ENCODE peak calls at places on chromosome X, in seven cellular contexts. D is GM23338, I is HCT116, X is Panc1, T is SK-N-SH, G is K562, H is A549. S is an unnamed sample.

GRCh38 chrX:105822138-105823091 is at the start of gene NRK:
- DNase-seq in D (peak), H (no peak), G (no peak), T (peak), X (no peak), I (no peak), S (no peak)

GRCh38 chrX:50108264-50108663 is 92.5 kb downstream of the AKAP4 start:
- DNase-seq in G (no peak), I (no peak), D (no peak), H (no peak), T (no peak), X (no peak), S (no peak)

GRCh38 chrX:47217121-47217851 is 1.2 kb upstream of the CDK16 start:
- DNase-seq in G (peak), D (peak), T (peak), H (peak), I (no peak), X (no peak), S (no peak)

GRCh38 chrX:23616361-23616760 is 50.9 kb upstream of the PRDX4 start:
- DNase-seq in X (no peak), I (no peak), G (peak), T (peak), H (peak), D (peak), S (peak)

GRCh38 chrX:65488496-65488895 is 46.1 kb downstream of the LAS1L start:
- DNase-seq in I (no peak), T (no peak), X (no peak), G (no peak), D (no peak), H (no peak), S (no peak)

GRCh38 chrX:115460565-115460888 is 100.4 kb upstream of the PLS3 start:
- DNase-seq in T (no peak), G (no peak), X (no peak), I (no peak), H (no peak), D (no peak), S (no peak)

GRCh38 chrX:102846544-102847236 is 90.4 kb upstream of the RAB40AL start:
- DNase-seq in X (no peak), I (no peak), D (no peak), G (no peak), H (no peak), T (no peak), S (no peak)

GRCh38 chrX:49247916-49248811 is 12.9 kb downstream of the CCDC22 start:
- DNase-seq in X (no peak), H (no peak), T (peak), G (no peak), D (no peak), I (no peak), S (no peak)

GRCh38 chrX:150037041-150037440 is 98.8 kb upstream of the EOLA2 start:
- DNase-seq in D (no peak), H (no peak), X (no peak), I (no peak), G (no peak), T (no peak), S (no peak)
- TF ChIP-seq REST in D (no peak), H (no peak), X (no peak), I (no peak), G (no peak), T (no peak), S (no peak)

DNA sequence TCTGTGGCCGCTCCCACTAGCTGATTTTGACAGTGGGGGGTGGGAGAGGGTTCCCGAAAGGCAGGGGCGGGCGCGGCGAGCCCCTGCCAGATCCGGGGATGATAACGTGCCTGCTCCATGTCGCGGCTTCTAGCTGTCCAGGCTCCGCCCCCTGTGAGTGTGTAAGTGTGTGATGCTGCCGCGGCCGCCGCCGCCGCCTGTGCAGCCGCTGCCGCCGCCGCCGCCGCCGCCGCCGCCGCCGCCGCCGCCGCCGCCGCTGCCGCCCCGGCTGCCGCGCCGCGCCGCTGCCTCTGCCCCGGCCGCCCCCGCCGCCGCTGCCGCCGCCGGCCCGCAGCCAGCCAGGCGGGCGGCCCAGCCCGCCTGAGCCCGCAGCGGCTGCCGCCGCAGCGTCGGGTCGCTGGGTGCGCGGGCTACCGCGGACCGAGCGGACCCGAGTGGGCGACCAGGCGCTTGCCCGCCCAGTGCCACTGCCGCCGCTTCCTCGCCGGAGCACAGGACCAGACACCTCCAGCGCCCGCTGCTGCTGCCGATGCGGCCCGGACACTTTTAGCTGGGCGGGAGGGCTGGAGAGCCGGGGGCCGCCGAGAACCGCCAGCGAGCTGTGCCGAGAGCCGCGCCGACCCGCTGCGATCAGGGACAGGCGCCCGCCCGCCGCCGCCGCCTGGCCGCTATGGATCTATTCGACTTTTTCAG is at the start of gene AFF2:
- DNase-seq in H (peak), G (no peak), D (peak), T (peak), X (no peak), I (no peak), S (peak)
- TF ChIP-seq REST in H (no peak), G (no peak), D (no peak), T (no peak), X (no peak), I (no peak), S (no peak)

GRCh38 chrX:17413228-17413627 is 38.2 kb downstream of the NHS start:
- DNase-seq in H (no peak), D (no peak), G (no peak), X (peak), T (no peak), I (peak), S (no peak)

GRCh38 chrX:17411189-17411588 is 36.2 kb downstream of the NHS start:
- DNase-seq in D (no peak), G (no peak), H (no peak), X (no peak), I (no peak), T (no peak), S (no peak)

GRCh38 chrX:17414839-17415238 is 39.8 kb downstream of the NHS start:
- DNase-seq in H (no peak), I (no peak), X (no peak), G (no peak), T (no peak), D (peak), S (no peak)

GRCh38 chrX:17414057-17414658 is 39.2 kb downstream of the NHS start:
- DNase-seq in H (no peak), D (no peak), G (no peak), X (no peak), I (no peak), T (no peak), S (no peak)

DNA sequence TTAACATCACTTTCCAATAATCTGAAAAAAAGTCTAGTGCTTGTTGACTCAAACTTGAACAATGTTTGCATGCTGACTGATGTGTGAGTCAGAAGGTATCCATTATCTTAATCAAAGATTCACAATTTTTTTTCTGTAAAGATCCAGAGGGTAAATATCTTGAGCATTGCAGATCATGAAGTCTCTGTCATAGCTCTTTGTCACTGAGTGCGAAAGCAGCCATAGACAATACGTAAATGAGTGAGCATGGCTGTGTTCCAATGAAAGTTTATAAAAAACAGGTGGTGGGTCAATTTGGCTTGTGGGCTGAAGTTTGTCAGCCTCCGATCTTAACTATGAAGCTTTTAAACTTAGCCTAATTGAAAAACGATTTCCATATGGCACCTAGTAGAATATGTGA is 37.7 kb downstream of the NHS start:
- DNase-seq in D (no peak), T (peak), X (peak), I (peak), G (no peak), H (peak), S (no peak)
- TF ChIP-seq REST in D (no peak), T (no peak), X (no peak), I (no peak), G (no peak), H (no peak), S (no peak)

DNA sequence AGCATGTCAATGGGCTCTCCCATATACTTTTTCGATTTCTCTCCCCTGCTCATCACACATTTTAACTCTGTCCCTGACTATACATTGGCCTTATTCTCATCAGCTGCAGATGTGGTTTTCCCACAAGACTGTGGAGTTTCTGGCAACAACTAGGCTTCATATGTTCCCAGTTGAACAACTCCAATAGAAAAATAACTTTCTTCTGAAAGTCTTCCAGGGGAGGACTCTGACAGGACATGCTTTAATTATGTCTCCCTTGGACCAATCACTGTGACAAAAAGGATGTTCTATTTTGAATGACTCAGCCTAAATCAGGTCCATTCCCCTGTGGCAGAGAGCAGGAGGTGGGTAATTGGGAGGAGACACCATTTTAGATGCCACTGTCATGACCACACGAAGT is 28.1 kb downstream of the SPANXC start:
- DNase-seq in T (no peak), X (no peak), I (no peak), D (no peak), H (no peak), G (no peak), S (no peak)
- TF ChIP-seq REST in T (no peak), X (no peak), I (no peak), D (no peak), H (no peak), G (no peak), S (no peak)

DNA sequence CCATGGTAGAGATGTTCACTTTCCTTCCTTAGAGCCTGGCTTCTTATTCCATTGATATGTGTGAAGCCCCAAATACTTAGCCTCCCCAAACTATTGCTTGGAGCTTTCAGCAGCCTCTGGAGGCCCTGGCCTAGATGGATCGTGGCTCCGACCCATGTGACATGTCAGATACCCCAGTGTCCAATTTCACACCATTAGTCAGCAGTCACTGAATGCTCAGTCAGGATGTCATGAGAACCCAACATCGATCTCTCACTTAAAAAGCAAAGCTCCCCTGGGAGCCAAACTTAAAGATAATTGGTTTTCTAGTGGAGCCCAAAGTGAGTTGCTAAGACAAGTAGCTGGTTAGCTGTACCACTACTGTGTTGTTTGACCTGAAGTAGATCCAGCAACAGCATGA is 41.6 kb upstream of the IGSF1 start:
- DNase-seq in X (no peak), G (peak), D (no peak), I (no peak), H (no peak), T (no peak), S (no peak)
- TF ChIP-seq REST in X (no peak), G (no peak), D (no peak), I (no peak), H (no peak), T (no peak), S (no peak)

GRCh38 chrX:1529328-1529727 is 7.7 kb downstream of the P2RY8 start:
- DNase-seq in X (no peak), G (no peak), D (no peak), I (no peak), T (no peak), H (no peak), S (no peak)
- TF ChIP-seq REST in X (no peak), G (no peak), D (no peak), I (no peak), T (no peak), H (no peak), S (no peak)

GRCh38 chrX:10157032-10157341 is 212 bp downstream of the CLCN4 start:
- DNase-seq in D (no peak), X (no peak), T (no peak), H (no peak), G (no peak), I (no peak), S (no peak)

GRCh38 chrX:10158279-10158939 is 1.6 kb downstream of the CLCN4 start:
- DNase-seq in G (no peak), T (peak), H (peak), X (no peak), D (peak), I (no peak), S (no peak)

GRCh38 chrX:10157545-10157944 is 770 bp downstream of the CLCN4 start:
- DNase-seq in T (no peak), H (no peak), X (no peak), G (no peak), D (no peak), I (no peak), S (no peak)

GRCh38 chrX:10155137-10155536 is 1.6 kb upstream of the CLCN4 start:
- DNase-seq in G (no peak), D (no peak), T (no peak), I (no peak), H (no peak), X (no peak), S (no peak)

DNA sequence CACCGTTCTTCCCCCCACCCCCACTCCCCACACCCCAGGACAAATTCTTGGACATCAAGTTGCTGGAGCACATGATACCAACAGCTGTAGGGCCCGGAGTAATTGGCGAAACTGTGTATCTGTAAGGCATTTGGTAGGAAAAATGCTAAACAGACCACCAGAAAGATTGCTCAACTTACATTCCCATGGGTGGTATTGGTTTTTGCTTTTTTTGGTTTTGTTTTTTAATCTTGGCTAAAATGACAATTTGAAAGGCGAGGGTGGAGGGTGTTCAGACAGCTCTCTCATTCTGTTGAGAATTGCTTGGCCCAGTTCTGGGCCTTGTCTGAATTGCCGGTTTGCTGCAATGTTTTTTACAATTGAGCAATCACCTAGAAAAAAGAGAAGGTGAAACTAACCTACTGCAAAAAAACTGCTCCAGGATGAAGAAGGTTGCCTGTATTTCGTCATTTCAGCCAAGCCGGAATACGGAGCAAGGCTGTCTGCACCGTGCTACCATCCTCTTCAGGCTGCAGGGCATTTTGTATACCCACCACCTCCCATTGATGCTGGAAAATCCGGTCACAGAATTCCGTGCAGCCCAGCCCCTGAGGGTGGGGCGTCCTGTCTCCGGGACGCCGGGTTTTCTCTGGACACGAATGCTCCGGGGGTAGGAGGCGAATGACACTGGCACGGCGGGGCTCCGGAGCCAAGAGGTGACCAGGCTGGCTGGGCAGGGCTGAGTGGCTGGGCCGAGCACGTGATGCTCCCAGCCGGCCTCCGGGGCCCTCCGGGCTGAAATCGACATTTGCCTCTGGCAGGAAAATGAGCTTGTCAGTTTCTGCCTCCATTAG is at the start of gene CLCN4:
- DNase-seq in D (peak), T (peak), I (peak), H (peak), G (no peak), X (no peak), S (peak)
- TF ChIP-seq REST in D (no peak), T (no peak), I (no peak), H (no peak), G (no peak), X (no peak), S (no peak)

GRCh38 chrX:94424456-94424855 is 750.5 kb downstream of the FAM133A start:
- DNase-seq in T (no peak), D (no peak), I (no peak), X (no peak), G (no peak), H (no peak), S (no peak)
- TF ChIP-seq REST in T (no peak), D (no peak), I (no peak), X (no peak), G (no peak), H (no peak), S (no peak)